ENCODE peak calls at places on chromosomes 6 and 20, in five cellular contexts. S is amniotic epithelial cell, Z is caudate nucleus, B is activated gamma-delta T cell treated with Interleukin-2 at 50 U/mL for 16 hours, M is hypothalamus. C is an unnamed sample.
A peak's percentile ranks its signal among the peaks of the same experiment; 100 is the strongest.

GRCh38 chr6:127023001-127023778 is 95.3 kb upstream of the RSPO3 start:
- DNase-seq in M (no peak), Z (no peak), B (no peak), S (no peak), C (peak; percentile 65)

GRCh38 chr20:5550738-5551529 is 199.3 kb upstream of the SHLD1 start:
- DNase-seq in B (no peak), S (no peak), Z (no peak), M (no peak), C (no peak)

GRCh38 chr20:48809672-48810071 is 18.1 kb downstream of the PREX1 start:
- DNase-seq in M (no peak), Z (no peak), B (no peak), S (no peak), C (no peak)

GRCh38 chr20:40687384-40688128 is 1.5 kb downstream of the MAFB start:
- DNase-seq in S (no peak), M (peak; percentile 27), Z (peak; percentile 16), B (no peak), C (no peak)

GRCh38 chr6:55918639-55919038 is 43.2 kb upstream of the BMP5 start:
- DNase-seq in M (no peak), Z (no peak), S (peak; percentile 81), B (no peak), C (no peak)

GRCh38 chr6:159819932-159820640 is 20.0 kb downstream of the PNLDC1 start:
- DNase-seq in M (no peak), S (no peak), B (no peak), Z (no peak), C (no peak)

GRCh38 chr6:41120058-41120457 is 34.1 kb downstream of the TREML1 start:
- DNase-seq in B (no peak), Z (no peak), M (no peak), S (no peak), C (no peak)

GRCh38 chr6:32092760-32093497 is 16.2 kb downstream of the TNXB start:
- DNase-seq in S (peak; percentile 78), B (no peak), M (peak; percentile 20), Z (no peak), C (peak; percentile 42)

GRCh38 chr20:42020316-42020715 is 402.1 kb upstream of the CHD6 start:
- DNase-seq in M (no peak), S (no peak), Z (no peak), B (no peak), C (no peak)

GRCh38 chr20:20463933-20464374 is 96.0 kb downstream of the INSM1 start:
- DNase-seq in Z (peak; percentile 9), M (peak; percentile 24), B (no peak), S (no peak), C (peak; percentile 52)

GRCh38 chr20:4673371-4674001 is 48.2 kb upstream of the PRND start:
- DNase-seq in S (no peak), M (no peak), B (no peak), Z (no peak), C (no peak)

GRCh38 chr20:4966826-4967751 is 34.2 kb downstream of the SLC23A2 start:
- DNase-seq in S (peak; percentile 40), Z (no peak), B (no peak), M (no peak), C (no peak)